ENCODE peak calls at places on chromosomes 16 and 17, in four cellular contexts. V is colonic mucosa, O is AG09319, C is mucosa of descending colon. P is an unnamed sample.

GRCh38 chr16:87330257-87330624 is 13.0 kb upstream of the C16orf95 start:
- DNase-seq in V (no peak), C (no peak), O (no peak), P (no peak)

GRCh38 chr16:14238756-14239155 is 167.6 kb downstream of the MRTFB start:
- DNase-seq in V (no peak), C (no peak), O (no peak), P (no peak)

GRCh38 chr17:80762076-80762475 is 217.4 kb downstream of the RPTOR start:
- DNase-seq in C (no peak), O (no peak), V (no peak), P (no peak)

GRCh38 chr17:79529661-79530081 is 81.2 kb downstream of the RBFOX3 start:
- DNase-seq in V (no peak), O (no peak), C (no peak), P (no peak)

GRCh38 chr16:87602005-87602790 is at the start of gene JPH3:
- DNase-seq in V (no peak), O (no peak), C (no peak), P (no peak)

GRCh38 chr17:78053777-78054468 is 74.6 kb downstream of the TMC6 start:
- DNase-seq in O (no peak), V (no peak), C (no peak), P (no peak)

GRCh38 chr17:46975287-46975686 is 3.8 kb downstream of the RPRML start:
- DNase-seq in O (no peak), V (no peak), C (no peak), P (no peak)

GRCh38 chr16:89380681-89381080 is 109.7 kb downstream of the ANKRD11 start:
- DNase-seq in O (no peak), C (no peak), V (no peak), P (no peak)

GRCh38 chr16:23398987-23399805 is 53.8 kb downstream of the COG7 start:
- DNase-seq in C (no peak), V (no peak), O (no peak), P (no peak)

GRCh38 chr16:70713342-70713741 is 27.5 kb upstream of the MTSS2 start:
- DNase-seq in O (no peak), V (no peak), C (no peak), P (no peak)

GRCh38 chr17:72342582-72343527 is 222.0 kb downstream of the SOX9 start:
- DNase-seq in V (no peak), C (no peak), O (no peak), P (peak)

GRCh38 chr16:12330977-12331376 is 354.4 kb downstream of the SNX29 start:
- DNase-seq in O (no peak), V (no peak), C (no peak), P (no peak)

GRCh38 chr17:37410357-37410756 is 3.7 kb downstream of the TADA2A start:
- DNase-seq in C (no peak), V (no peak), O (no peak), P (no peak)

GRCh38 chr17:40949406-40949805 is 12.0 kb upstream of the KRT23 start:
- DNase-seq in V (no peak), O (no peak), C (no peak), P (no peak)

GRCh38 chr16:87465306-87465705 is 27.5 kb downstream of the ZCCHC14 start:
- DNase-seq in V (peak), O (peak), C (peak), P (no peak)

GRCh38 chr17:80104321-80104955 is 3.1 kb downstream of the GAA start:
- DNase-seq in V (no peak), O (no peak), C (no peak), P (no peak)

GRCh38 chr16:17364319-17365210 is 106.2 kb downstream of the XYLT1 start:
- DNase-seq in V (no peak), C (no peak), O (peak), P (no peak)

GRCh38 chr16:3954411-3954921 is 74.0 kb upstream of the CREBBP start:
- DNase-seq in C (no peak), V (no peak), O (no peak), P (no peak)

GRCh38 chr16:10765772-10766171 is 22.1 kb downstream of the NUBP1 start:
- DNase-seq in C (no peak), V (no peak), O (no peak), P (no peak)

GRCh38 chr16:87742781-87743490 is 22.9 kb downstream of the KLHDC4 start:
- DNase-seq in V (no peak), C (no peak), O (no peak), P (no peak)

GRCh38 chr16:29816694-29817441 is 916 bp downstream of the PAGR1 start:
- DNase-seq in O (no peak), C (peak), V (peak), P (peak)

GRCh38 chr16:89574681-89575246 is 794 bp upstream of the CPNE7 start:
- DNase-seq in O (no peak), C (peak), V (peak), P (no peak)

GRCh38 chr16:59633996-59634579 is 900.0 kb upstream of the GOT2 start:
- DNase-seq in C (no peak), V (no peak), O (peak), P (no peak)

GRCh38 chr16:69326172-69326873 is 4.1 kb downstream of the PDF start:
- DNase-seq in C (peak), O (no peak), V (peak), P (no peak)

GRCh38 chr17:76492989-76493501 is 8.2 kb downstream of the RHBDF2 start:
- DNase-seq in O (no peak), C (peak), V (peak), P (peak)

GRCh38 chr17:73645050-73645871 is 1.0 kb upstream of the SDK2 start:
- DNase-seq in C (no peak), O (no peak), V (no peak), P (peak)

GRCh38 chr17:66272699-66273390 is 29.6 kb upstream of the PRKCA start:
- DNase-seq in O (no peak), V (no peak), C (no peak), P (no peak)

GRCh38 chr17:81195941-81196495 is 26.7 kb downstream of the CEP131 start:
- DNase-seq in O (no peak), C (no peak), V (no peak), P (no peak)

GRCh38 chr16:13307861-13308260 is 406.5 kb downstream of the SHISA9 start:
- DNase-seq in C (no peak), V (no peak), O (no peak), P (no peak)

GRCh38 chr17:42171831-42172230 is 9.1 kb downstream of the KCNH4 start:
- DNase-seq in V (no peak), C (no peak), O (no peak), P (no peak)

GRCh38 chr16:49469930-49470451 is 96.4 kb downstream of the C16orf78 start:
- DNase-seq in C (no peak), V (peak), O (no peak), P (no peak)

GRCh38 chr17:58277726-58278595 is 2.8 kb downstream of the MPO start:
- DNase-seq in C (peak), V (no peak), O (no peak), P (no peak)

GRCh38 chr17:46727572-46728348 is 90.7 kb downstream of the WNT3 start:
- DNase-seq in C (no peak), O (peak), V (no peak), P (no peak)

P was measured in hippocampal formation.